ENCODE peak calls at places on chromosomes 16 and 17, in ten cellular contexts. One of them, this sample, is unnamed.

GRCh38 chr16:75244844-75245758 is 6.3 kb downstream of the BCAR1 start:
- DNase-seq in cardiac muscle cell: peak
- DNase-seq in thoracic aorta: peak
- DNase-seq in A673: no peak
- DNase-seq in IMR-90: peak
- DNase-seq in Panc1: peak
- DNase-seq in H9: peak
- DNase-seq in A549: peak
- DNase-seq in heart right ventricle: peak
- DNase-seq in lung: peak
- DNase-seq in this sample: peak

GRCh38 chr17:7404737-7405412 is 978 bp upstream of the TMEM256 start:
- DNase-seq in cardiac muscle cell: peak
- DNase-seq in thoracic aorta: no peak
- DNase-seq in A673: peak
- DNase-seq in IMR-90: no peak
- DNase-seq in Panc1: no peak
- DNase-seq in H9: peak
- DNase-seq in A549: peak
- DNase-seq in heart right ventricle: peak
- DNase-seq in lung: peak
- DNase-seq in this sample: no peak

GRCh38 chr17:56593073-56593740 is at the start of gene NOG:
- DNase-seq in cardiac muscle cell: peak
- DNase-seq in thoracic aorta: no peak
- DNase-seq in A673: peak
- DNase-seq in IMR-90: peak
- DNase-seq in Panc1: no peak
- DNase-seq in H9: peak
- DNase-seq in A549: peak
- DNase-seq in heart right ventricle: peak
- DNase-seq in lung: peak
- DNase-seq in this sample: no peak

GRCh38 chr17:77281904-77282367 is 141.2 kb downstream of the SEC14L1 start:
- DNase-seq in cardiac muscle cell: no peak
- DNase-seq in thoracic aorta: no peak
- DNase-seq in A673: no peak
- DNase-seq in IMR-90: no peak
- DNase-seq in Panc1: no peak
- DNase-seq in H9: no peak
- DNase-seq in A549: peak
- DNase-seq in heart right ventricle: no peak
- DNase-seq in lung: no peak
- DNase-seq in this sample: no peak

GRCh38 chr17:64685705-64686104 is 23.6 kb upstream of the SMURF2 start:
- DNase-seq in cardiac muscle cell: no peak
- DNase-seq in thoracic aorta: no peak
- DNase-seq in A673: no peak
- DNase-seq in IMR-90: no peak
- DNase-seq in Panc1: no peak
- DNase-seq in H9: no peak
- DNase-seq in A549: no peak
- DNase-seq in heart right ventricle: no peak
- DNase-seq in lung: no peak
- DNase-seq in this sample: no peak

GRCh38 chr17:81387235-81388060 is 7.8 kb upstream of the BAHCC1 start:
- DNase-seq in cardiac muscle cell: peak
- DNase-seq in thoracic aorta: no peak
- DNase-seq in A673: peak
- DNase-seq in IMR-90: peak
- DNase-seq in Panc1: no peak
- DNase-seq in H9: no peak
- DNase-seq in A549: peak
- DNase-seq in heart right ventricle: peak
- DNase-seq in lung: peak
- DNase-seq in this sample: no peak

GRCh38 chr16:77711775-77712174 is 10.5 kb upstream of the NUDT7 start:
- DNase-seq in cardiac muscle cell: no peak
- DNase-seq in thoracic aorta: no peak
- DNase-seq in A673: no peak
- DNase-seq in IMR-90: peak
- DNase-seq in Panc1: no peak
- DNase-seq in H9: no peak
- DNase-seq in A549: no peak
- DNase-seq in heart right ventricle: no peak
- DNase-seq in lung: no peak
- DNase-seq in this sample: no peak

GRCh38 chr16:56087636-56088035 is 103.7 kb upstream of the GNAO1 start:
- DNase-seq in cardiac muscle cell: no peak
- DNase-seq in thoracic aorta: no peak
- DNase-seq in A673: no peak
- DNase-seq in IMR-90: no peak
- DNase-seq in Panc1: no peak
- DNase-seq in H9: no peak
- DNase-seq in A549: no peak
- DNase-seq in heart right ventricle: no peak
- DNase-seq in lung: no peak
- DNase-seq in this sample: no peak

DNA sequence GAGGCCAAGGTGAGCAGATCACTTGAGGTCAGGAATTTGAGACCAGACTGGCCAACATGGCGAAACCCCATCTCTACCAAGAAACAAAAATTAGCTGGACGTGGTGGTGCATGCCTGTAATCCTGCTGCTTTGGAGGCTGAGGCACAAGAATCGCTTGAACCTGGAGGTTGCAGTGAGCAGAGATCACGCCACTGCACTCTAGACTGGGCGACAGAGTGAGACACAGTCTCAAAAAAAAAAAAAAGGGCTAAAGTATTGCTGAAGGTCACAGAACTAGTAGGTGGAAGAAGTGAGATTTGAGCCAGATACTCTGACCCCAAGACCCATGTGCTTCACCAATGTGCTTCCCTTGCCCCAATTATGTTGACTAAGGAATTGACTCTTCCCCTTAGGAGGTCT is 112.0 kb downstream of the NPIPB5 start:
- DNase-seq in cardiac muscle cell: no peak
- DNase-seq in thoracic aorta: no peak
- DNase-seq in A673: no peak
- DNase-seq in IMR-90: no peak
- DNase-seq in Panc1: no peak
- DNase-seq in H9: no peak
- DNase-seq in A549: no peak
- DNase-seq in heart right ventricle: no peak
- DNase-seq in lung: no peak
- DNase-seq in this sample: no peak
- H3K27ac ChIP-seq in cardiac muscle cell: no peak
- H3K27ac ChIP-seq in thoracic aorta: no peak
- H3K27ac ChIP-seq in A673: no peak
- H3K27ac ChIP-seq in IMR-90: no peak
- H3K27ac ChIP-seq in Panc1: no peak
- H3K27ac ChIP-seq in H9: no peak
- H3K27ac ChIP-seq in A549: no peak
- H3K27ac ChIP-seq in heart right ventricle: no peak
- H3K27ac ChIP-seq in lung: no peak
- H3K27ac ChIP-seq in this sample: no peak

GRCh38 chr17:18965530-18966236 is 13.7 kb downstream of the SLC5A10 start:
- DNase-seq in cardiac muscle cell: no peak
- DNase-seq in thoracic aorta: no peak
- DNase-seq in A673: no peak
- DNase-seq in IMR-90: no peak
- DNase-seq in Panc1: no peak
- DNase-seq in H9: no peak
- DNase-seq in A549: no peak
- DNase-seq in heart right ventricle: no peak
- DNase-seq in lung: no peak
- DNase-seq in this sample: no peak

GRCh38 chr17:18968945-18969887 is 17.3 kb downstream of the SLC5A10 start:
- DNase-seq in cardiac muscle cell: no peak
- DNase-seq in thoracic aorta: no peak
- DNase-seq in A673: no peak
- DNase-seq in IMR-90: no peak
- DNase-seq in Panc1: no peak
- DNase-seq in H9: no peak
- DNase-seq in A549: peak
- DNase-seq in heart right ventricle: no peak
- DNase-seq in lung: peak
- DNase-seq in this sample: no peak

GRCh38 chr17:18964550-18964949 is 12.6 kb downstream of the SLC5A10 start:
- DNase-seq in cardiac muscle cell: no peak
- DNase-seq in thoracic aorta: no peak
- DNase-seq in A673: no peak
- DNase-seq in IMR-90: no peak
- DNase-seq in Panc1: no peak
- DNase-seq in H9: no peak
- DNase-seq in A549: no peak
- DNase-seq in heart right ventricle: no peak
- DNase-seq in lung: no peak
- DNase-seq in this sample: no peak

GRCh38 chr17:18967806-18968744 is 16.1 kb downstream of the SLC5A10 start:
- DNase-seq in cardiac muscle cell: peak
- DNase-seq in thoracic aorta: no peak
- DNase-seq in A673: no peak
- DNase-seq in IMR-90: no peak
- DNase-seq in Panc1: no peak
- DNase-seq in H9: no peak
- DNase-seq in A549: no peak
- DNase-seq in heart right ventricle: no peak
- DNase-seq in lung: no peak
- DNase-seq in this sample: no peak

DNA sequence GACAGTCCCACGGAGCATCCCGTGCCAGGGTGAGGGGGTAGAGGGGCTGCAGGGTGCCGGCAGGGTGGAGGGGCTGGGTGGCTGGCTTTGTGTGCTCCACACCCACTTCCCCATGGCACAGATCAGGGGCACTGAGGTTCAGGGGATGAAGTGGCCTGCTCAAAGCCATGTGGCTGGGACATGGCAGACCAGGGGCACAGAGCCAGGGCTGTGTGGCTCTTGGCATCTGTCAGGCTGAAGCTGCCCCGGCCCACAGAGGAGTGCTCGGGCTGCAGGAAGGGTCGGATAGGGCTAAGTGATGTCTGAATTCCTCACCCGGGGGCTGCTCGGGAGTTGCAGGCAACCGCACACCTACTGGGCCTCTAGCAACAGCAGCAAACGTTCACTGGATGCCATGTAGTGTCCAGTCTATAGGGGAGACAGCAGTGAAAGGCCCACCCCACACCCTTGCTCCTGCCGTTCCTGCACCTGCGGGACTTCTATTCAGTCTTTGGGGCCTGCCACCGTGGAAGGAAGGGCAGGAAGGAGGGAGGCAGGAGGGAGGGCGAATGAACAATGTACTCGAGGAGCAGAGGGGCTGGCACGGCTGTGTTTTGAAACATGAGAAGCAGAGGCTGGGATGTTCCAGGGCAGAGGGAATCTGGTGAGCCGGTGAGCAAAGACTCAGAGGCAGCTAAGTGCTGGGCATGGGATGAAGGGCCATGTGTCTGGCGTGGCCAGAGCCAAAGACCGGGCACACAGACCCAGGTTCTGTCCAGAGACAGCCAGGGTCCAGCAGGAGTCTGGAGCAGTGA is 15.1 kb downstream of the SLC5A10 start:
- DNase-seq in cardiac muscle cell: peak
- DNase-seq in thoracic aorta: no peak
- DNase-seq in A673: peak
- DNase-seq in IMR-90: peak
- DNase-seq in Panc1: no peak
- DNase-seq in H9: peak
- DNase-seq in A549: no peak
- DNase-seq in heart right ventricle: no peak
- DNase-seq in lung: no peak
- DNase-seq in this sample: no peak
- H3K27ac ChIP-seq in cardiac muscle cell: peak
- H3K27ac ChIP-seq in thoracic aorta: no peak
- H3K27ac ChIP-seq in A673: no peak
- H3K27ac ChIP-seq in IMR-90: no peak
- H3K27ac ChIP-seq in Panc1: no peak
- H3K27ac ChIP-seq in H9: no peak
- H3K27ac ChIP-seq in A549: peak
- H3K27ac ChIP-seq in heart right ventricle: no peak
- H3K27ac ChIP-seq in lung: no peak
- H3K27ac ChIP-seq in this sample: no peak

GRCh38 chr16:89169778-89170177 is 1.8 kb upstream of the CDH15 start:
- DNase-seq in cardiac muscle cell: no peak
- DNase-seq in thoracic aorta: no peak
- DNase-seq in A673: no peak
- DNase-seq in IMR-90: no peak
- DNase-seq in Panc1: no peak
- DNase-seq in H9: no peak
- DNase-seq in A549: no peak
- DNase-seq in heart right ventricle: no peak
- DNase-seq in lung: no peak
- DNase-seq in this sample: no peak

GRCh38 chr16:89167425-89167941 is 4.1 kb upstream of the CDH15 start:
- DNase-seq in cardiac muscle cell: peak
- DNase-seq in thoracic aorta: no peak
- DNase-seq in A673: peak
- DNase-seq in IMR-90: peak
- DNase-seq in Panc1: no peak
- DNase-seq in H9: peak
- DNase-seq in A549: peak
- DNase-seq in heart right ventricle: peak
- DNase-seq in lung: peak
- DNase-seq in this sample: no peak

GRCh38 chr16:89170346-89171215 is 967 bp upstream of the CDH15 start:
- DNase-seq in cardiac muscle cell: no peak
- DNase-seq in thoracic aorta: no peak
- DNase-seq in A673: no peak
- DNase-seq in IMR-90: no peak
- DNase-seq in Panc1: no peak
- DNase-seq in H9: peak
- DNase-seq in A549: no peak
- DNase-seq in heart right ventricle: no peak
- DNase-seq in lung: peak
- DNase-seq in this sample: no peak

GRCh38 chr16:89166696-89167424 is 4.7 kb upstream of the CDH15 start:
- DNase-seq in cardiac muscle cell: no peak
- DNase-seq in thoracic aorta: no peak
- DNase-seq in A673: no peak
- DNase-seq in IMR-90: no peak
- DNase-seq in Panc1: no peak
- DNase-seq in H9: no peak
- DNase-seq in A549: no peak
- DNase-seq in heart right ventricle: no peak
- DNase-seq in lung: no peak
- DNase-seq in this sample: no peak

GRCh38 chr16:89168381-89169189 is 3.0 kb upstream of the CDH15 start:
- DNase-seq in cardiac muscle cell: no peak
- DNase-seq in thoracic aorta: no peak
- DNase-seq in A673: no peak
- DNase-seq in IMR-90: no peak
- DNase-seq in Panc1: no peak
- DNase-seq in H9: no peak
- DNase-seq in A549: no peak
- DNase-seq in heart right ventricle: no peak
- DNase-seq in lung: no peak
- DNase-seq in this sample: no peak
- H3K27ac ChIP-seq in cardiac muscle cell: no peak
- H3K27ac ChIP-seq in thoracic aorta: no peak
- H3K27ac ChIP-seq in A673: no peak
- H3K27ac ChIP-seq in IMR-90: no peak
- H3K27ac ChIP-seq in Panc1: no peak
- H3K27ac ChIP-seq in H9: no peak
- H3K27ac ChIP-seq in A549: no peak
- H3K27ac ChIP-seq in heart right ventricle: no peak
- H3K27ac ChIP-seq in lung: no peak
- H3K27ac ChIP-seq in this sample: no peak

GRCh38 chr17:47711366-47712099 is 17.6 kb downstream of the TBKBP1 start:
- DNase-seq in cardiac muscle cell: no peak
- DNase-seq in thoracic aorta: no peak
- DNase-seq in A673: no peak
- DNase-seq in IMR-90: no peak
- DNase-seq in Panc1: no peak
- DNase-seq in H9: no peak
- DNase-seq in A549: no peak
- DNase-seq in heart right ventricle: no peak
- DNase-seq in lung: no peak
- DNase-seq in this sample: no peak
- H3K27ac ChIP-seq in cardiac muscle cell: no peak
- H3K27ac ChIP-seq in thoracic aorta: no peak
- H3K27ac ChIP-seq in A673: no peak
- H3K27ac ChIP-seq in IMR-90: no peak
- H3K27ac ChIP-seq in Panc1: no peak
- H3K27ac ChIP-seq in H9: no peak
- H3K27ac ChIP-seq in A549: no peak
- H3K27ac ChIP-seq in heart right ventricle: no peak
- H3K27ac ChIP-seq in lung: no peak
- H3K27ac ChIP-seq in this sample: no peak